ENCODE peak calls at places on chromosome X, in six cellular contexts. L is endothelial cell of umbilical vein, V is foreskin fibroblast, M is A549, Y is bronchial epithelial cell, U is right lobe of liver. C is an unnamed sample.

GRCh38 chrX:106481341-106481740 is 130.4 kb upstream of the RADX start:
- DNase-seq in M (peak), V (peak), Y (peak), L (peak), U (no peak), C (peak)

GRCh38 chrX:39886282-39886681 is 211.5 kb downstream of the BCOR start:
- DNase-seq in V (no peak), M (no peak), L (no peak), Y (no peak), U (no peak), C (no peak)

GRCh38 chrX:98068210-98068609 is 1184.5 kb downstream of the RPA4 start:
- DNase-seq in Y (no peak), V (no peak), U (no peak), M (no peak), L (no peak), C (no peak)

GRCh38 chrX:22748093-22748999 is 251.4 kb upstream of the DDX53 start:
- DNase-seq in V (no peak), L (peak), U (no peak), M (peak), Y (peak), C (peak)

GRCh38 chrX:88558421-88558820 is 188.6 kb upstream of the CPXCR1 start:
- DNase-seq in M (no peak), Y (no peak), L (no peak), V (no peak), U (no peak), C (no peak)

GRCh38 chrX:39755152-39756032 is 342.4 kb downstream of the BCOR start:
- DNase-seq in M (peak), U (no peak), Y (peak), L (peak), V (peak), C (peak)

GRCh38 chrX:79524642-79525041 is 157.5 kb upstream of the ITM2A start:
- DNase-seq in Y (peak), V (no peak), M (no peak), U (no peak), L (no peak), C (peak)

GRCh38 chrX:153494541-153495361 is at the start of gene BGN:
- DNase-seq in M (peak), Y (no peak), V (peak), U (no peak), L (peak), C (no peak)

GRCh38 chrX:13598877-13599276 is 29.5 kb downstream of the EGFL6 start:
- DNase-seq in L (peak), V (no peak), Y (no peak), M (peak), U (no peak), C (peak)

GRCh38 chrX:41085883-41086626 is 810 bp downstream of the USP9X start:
- DNase-seq in V (peak), Y (peak), L (peak), M (peak), U (peak), C (peak)

GRCh38 chrX:73400136-73400748 is 46.6 kb upstream of the CDX4 start:
- DNase-seq in Y (no peak), M (peak), U (peak), L (no peak), V (no peak), C (no peak)

GRCh38 chrX:133645251-133645650 is 230.0 kb upstream of the GPC4 start:
- DNase-seq in V (no peak), L (no peak), U (no peak), Y (no peak), M (no peak), C (no peak)

GRCh38 chrX:19772306-19772705 is 115.1 kb downstream of the SH3KBP1 start:
- DNase-seq in Y (no peak), U (no peak), V (peak), M (no peak), L (peak), C (peak)

GRCh38 chrX:153398275-153398960 is 2.7 kb downstream of the PNMA6E start:
- DNase-seq in V (no peak), Y (no peak), U (no peak), M (no peak), L (no peak), C (no peak)

GRCh38 chrX:38968817-38969216 is 167.6 kb downstream of the MID1IP1 start:
- DNase-seq in Y (no peak), L (no peak), M (no peak), V (no peak), U (no peak), C (no peak)

GRCh38 chrX:103878466-103879151 is 46.6 kb upstream of the RAB9B start:
- DNase-seq in U (no peak), V (peak), M (no peak), L (peak), Y (peak), C (peak)

GRCh38 chrX:71998836-71999509 is 88.3 kb downstream of the NHSL2 start:
- DNase-seq in L (peak), U (no peak), Y (no peak), V (no peak), M (peak), C (no peak)

GRCh38 chrX:71253253-71254091 is 468 bp downstream of the ZMYM3 start:
- DNase-seq in U (no peak), M (peak), Y (no peak), V (no peak), L (peak), C (peak)

GRCh38 chrX:39809326-39809725 is 288.4 kb downstream of the BCOR start:
- DNase-seq in L (peak), Y (peak), V (peak), U (no peak), M (no peak), C (peak)

GRCh38 chrX:148499638-148500427 is 584 bp upstream of the AFF2 start:
- DNase-seq in M (no peak), L (no peak), U (no peak), Y (no peak), V (no peak), C (no peak)

GRCh38 chrX:16451331-16451730 is 198.6 kb upstream of the S100G start:
- DNase-seq in Y (peak), V (no peak), L (no peak), U (no peak), M (no peak), C (peak)

GRCh38 chrX:153537526-153538295 is 20.3 kb downstream of the ATP2B3 start:
- DNase-seq in Y (no peak), M (no peak), U (no peak), V (no peak), L (no peak), C (no peak)

GRCh38 chrX:20951016-20951795 is 423.0 kb upstream of the CNKSR2 start:
- DNase-seq in Y (peak), V (no peak), M (no peak), L (no peak), U (no peak), C (peak)

GRCh38 chrX:129597905-129598304 is 56.9 kb downstream of the APLN start:
- DNase-seq in V (no peak), L (no peak), Y (no peak), U (no peak), M (no peak), C (no peak)

GRCh38 chrX:129596077-129596476 is 56.0 kb downstream of the OCRL start:
- DNase-seq in V (no peak), L (no peak), Y (no peak), U (no peak), M (no peak), C (no peak)

GRCh38 chrX:129599996-129600395 is 54.8 kb downstream of the APLN start:
- DNase-seq in U (no peak), L (no peak), Y (peak), V (no peak), M (no peak), C (no peak)

GRCh38 chrX:129599499-129599898 is 55.3 kb downstream of the APLN start:
- DNase-seq in V (no peak), L (no peak), U (no peak), M (no peak), Y (peak), C (peak)

GRCh38 chrX:129600981-129601424 is 53.8 kb downstream of the APLN start:
- DNase-seq in L (peak), Y (peak), M (peak), U (no peak), V (peak), C (peak)
- H3K4me3 ChIP-seq in L (no peak), Y (no peak), M (no peak), U (no peak), V (no peak), C (no peak)

DNA sequence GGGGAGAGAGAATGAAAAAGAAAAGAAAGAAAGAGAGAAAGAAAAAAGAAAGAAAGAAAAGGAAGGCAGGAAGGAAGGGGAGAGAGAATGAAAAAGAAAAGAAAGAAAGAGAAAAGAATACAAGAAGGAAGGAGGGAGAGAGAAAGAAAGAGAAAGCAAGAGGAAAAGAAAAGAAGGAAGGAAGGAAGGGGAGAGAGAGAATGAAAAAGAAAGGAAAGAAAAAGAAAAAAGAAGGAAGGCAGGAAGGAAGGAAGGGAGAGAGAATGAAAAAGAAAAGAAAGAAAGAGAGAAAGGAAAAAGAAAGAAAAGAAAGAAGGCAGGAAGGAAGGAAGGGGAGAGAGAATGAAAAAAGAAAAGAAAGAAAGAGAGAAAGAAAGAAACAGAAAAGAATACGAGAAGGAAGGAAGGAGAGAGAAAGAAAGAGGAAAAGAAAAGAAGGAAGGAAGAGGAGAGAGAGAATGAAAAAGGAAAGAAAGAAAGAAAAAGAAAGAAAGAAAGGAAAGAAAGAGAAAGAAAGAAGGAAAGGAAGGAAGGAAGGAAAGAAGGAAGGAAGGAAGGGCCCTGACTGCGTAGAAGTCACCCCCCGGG is 15.1 kb upstream of the P2RY8 start:
- DNase-seq in V (no peak), L (no peak), U (no peak), M (no peak), Y (no peak), C (no peak)
- TF ChIP-seq CTCF in V (no peak), L (no peak), U (no peak), M (no peak), Y (no peak), C (no peak)

DNA sequence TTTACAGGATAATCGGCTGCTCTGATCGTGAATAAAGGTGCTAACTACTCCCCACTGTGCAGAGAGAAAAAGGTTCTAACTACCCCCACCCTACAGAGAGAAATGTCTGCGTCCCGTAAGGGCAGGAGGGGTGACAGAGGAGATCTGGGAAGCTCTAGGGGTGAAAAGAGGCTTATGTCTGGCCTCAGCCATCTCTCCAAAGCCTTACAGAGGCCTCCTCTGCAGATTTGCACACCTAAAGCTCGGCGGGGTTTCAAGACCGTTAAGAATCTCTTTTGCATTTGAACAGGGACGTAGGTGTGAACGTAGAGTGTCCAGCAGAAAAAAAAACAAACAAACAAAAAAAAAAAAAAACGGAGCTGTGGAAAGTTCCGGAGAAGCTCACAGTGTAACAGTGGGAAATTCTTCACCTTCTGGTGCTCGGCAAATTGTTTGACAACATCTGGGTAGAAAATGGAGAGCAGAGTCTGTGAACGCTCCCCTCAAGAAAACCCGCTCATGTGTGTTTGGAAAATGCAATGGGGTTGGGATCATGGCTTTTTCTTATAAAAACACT is 161.0 kb downstream of the SHOX start:
- DNase-seq in V (no peak), M (no peak), Y (no peak), U (no peak), L (no peak), C (no peak)
- H3K4me3 ChIP-seq in V (no peak), M (no peak), Y (no peak), U (no peak), L (no peak), C (no peak)

DNA sequence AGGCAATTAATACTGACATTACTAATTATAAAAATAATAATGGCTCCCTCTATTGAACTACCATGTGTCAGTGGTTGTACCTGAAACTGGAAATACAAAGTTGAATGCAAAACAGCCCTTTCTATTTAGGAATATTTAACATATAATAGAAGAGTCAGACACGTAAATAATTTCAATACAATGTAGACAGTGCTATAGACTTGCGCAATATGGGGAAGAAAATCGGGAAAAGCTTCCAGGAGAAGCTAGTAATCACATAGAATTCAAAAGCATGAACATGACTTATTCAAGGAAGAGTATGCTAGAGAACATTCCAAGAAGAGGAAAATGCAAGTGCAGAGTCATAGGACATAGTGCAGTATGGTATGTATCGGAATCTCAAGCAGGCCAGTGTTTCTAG is 408.9 kb upstream of the FTHL17 start:
- DNase-seq in Y (no peak), L (no peak), V (no peak), M (no peak), U (no peak), C (no peak)
- TF ChIP-seq CTCF in Y (no peak), L (no peak), V (no peak), M (no peak), U (no peak), C (no peak)

C was measured in epithelial cell of esophagus.